ENCODE peak calls at places on chromosome 6, in eight cellular contexts. J is dorsolateral prefrontal cortex; G is activated naive CD4-positive, alpha-beta T cell treated with anti-CD3 and anti-CD28 coated beads, Interleukin-2, amount 10 ng/mL, durations not matched to agents 7 days and 5 days; U is left lung; F is IMR-90; S is non-pigmented ciliary epithelial cell; D is AG20443; T is activated T-helper 2 cell treated with anti-CD3 and anti-CD28 coated beads, Interferon-gamma antibody, Interleukin-2, Interleukin-4, amounts not matched to agents 10 μg/mL and 5 μg/mL and 100 μg/mL, durations not matched to agents 14 hours and 24 hours and 36 hours. W is an unnamed sample.

GRCh38 chr6:30720738-30721197 is 616 bp downstream of the TUBB start:
- DNase-seq in J (no peak), G (peak), U (peak), F (peak), S (no peak), D (peak), T (peak), W (peak)

GRCh38 chr6:131792091-131792496 is 15.7 kb upstream of the ENPP1 start:
- DNase-seq in J (no peak), G (no peak), U (no peak), F (peak), S (no peak), D (no peak), T (no peak), W (no peak)

GRCh38 chr6:12482386-12482785 is 192.2 kb downstream of the EDN1 start:
- DNase-seq in J (no peak), G (no peak), U (no peak), F (no peak), S (no peak), D (no peak), T (no peak), W (no peak)

GRCh38 chr6:88004707-88005106 is 42.9 kb upstream of the SPACA1 start:
- DNase-seq in J (no peak), G (no peak), U (peak), F (no peak), S (no peak), D (no peak), T (no peak), W (no peak)

GRCh38 chr6:2378891-2379652 is 133.7 kb upstream of the GMDS start:
- DNase-seq in J (no peak), G (no peak), U (no peak), F (peak), S (no peak), D (peak), T (no peak), W (no peak)

GRCh38 chr6:153117986-153118886 is 12.8 kb downstream of the RGS17 start:
- DNase-seq in J (no peak), G (no peak), U (no peak), F (peak), S (no peak), D (peak), T (no peak), W (no peak)

GRCh38 chr6:100726741-100727140 is 154.4 kb downstream of the ASCC3 start:
- DNase-seq in J (no peak), G (no peak), U (no peak), F (peak), S (peak), D (no peak), T (no peak), W (no peak)

GRCh38 chr6:21902766-21903165 is 309.2 kb downstream of the SOX4 start:
- DNase-seq in J (no peak), G (no peak), U (no peak), F (no peak), S (no peak), D (no peak), T (no peak), W (no peak)

GRCh38 chr6:49868951-49869529 is 2.7 kb upstream of the CRISP1 start:
- DNase-seq in J (no peak), G (no peak), U (no peak), F (no peak), S (no peak), D (no peak), T (no peak), W (no peak)

GRCh38 chr6:100663219-100663863 is 198.6 kb upstream of the SIM1 start:
- DNase-seq in J (no peak), G (no peak), U (no peak), F (peak), S (peak), D (peak), T (no peak), W (no peak)

GRCh38 chr6:27608916-27609883 is 136.3 kb upstream of the ZNF184 start:
- DNase-seq in J (no peak), G (peak), U (no peak), F (peak), S (no peak), D (peak), T (no peak), W (no peak)

GRCh38 chr6:81638366-81638765 is 114.1 kb downstream of the TENT5A start:
- DNase-seq in J (no peak), G (no peak), U (no peak), F (no peak), S (no peak), D (no peak), T (no peak), W (no peak)

GRCh38 chr6:169501128-169501527 is 200.7 kb downstream of the WDR27 start:
- DNase-seq in J (no peak), G (no peak), U (no peak), F (no peak), S (no peak), D (no peak), T (no peak), W (no peak)

GRCh38 chr6:3102875-3103274 is 15.6 kb upstream of the BPHL start:
- DNase-seq in J (no peak), G (no peak), U (no peak), F (peak), S (no peak), D (no peak), T (no peak), W (no peak)

GRCh38 chr6:162943369-162943768 is 215.6 kb downstream of the PACRG start:
- DNase-seq in J (no peak), G (no peak), U (peak), F (no peak), S (no peak), D (no peak), T (no peak), W (no peak)

GRCh38 chr6:118893095-118893881 is 664 bp upstream of the ASF1A start:
- DNase-seq in J (no peak), G (peak), U (no peak), F (peak), S (no peak), D (peak), T (no peak), W (no peak)

GRCh38 chr6:112096901-112097300 is 9.5 kb downstream of the FAM229B start:
- DNase-seq in J (no peak), G (no peak), U (no peak), F (no peak), S (no peak), D (no peak), T (no peak), W (no peak)

GRCh38 chr6:132648356-132648755 is 10.6 kb downstream of the TAAR1 start:
- DNase-seq in J (no peak), G (peak), U (no peak), F (peak), S (peak), D (peak), T (no peak), W (no peak)

GRCh38 chr6:6622557-6622956 is 34.0 kb downstream of the LY86 start:
- DNase-seq in J (no peak), G (no peak), U (no peak), F (no peak), S (no peak), D (no peak), T (no peak), W (no peak)

GRCh38 chr6:101195581-101195980 is 197.9 kb upstream of the GRIK2 start:
- DNase-seq in J (no peak), G (no peak), U (no peak), F (peak), S (peak), D (peak), T (no peak), W (no peak)

GRCh38 chr6:56642366-56643261 is at the start of gene DST:
- DNase-seq in J (no peak), G (no peak), U (no peak), F (peak), S (peak), D (peak), T (no peak), W (no peak)

GRCh38 chr6:144377586-144377985 is 92.5 kb downstream of the UTRN start:
- DNase-seq in J (no peak), G (no peak), U (no peak), F (peak), S (peak), D (peak), T (no peak), W (no peak)

GRCh38 chr6:34536251-34536958 is 19.7 kb downstream of the SPDEF start:
- DNase-seq in J (no peak), G (no peak), U (no peak), F (no peak), S (no peak), D (no peak), T (no peak), W (no peak)

GRCh38 chr6:163413345-163414116 is 987 bp upstream of the QKI start:
- DNase-seq in J (peak), G (peak), U (peak), F (peak), S (no peak), D (peak), T (peak), W (peak)

GRCh38 chr6:107712523-107713213 is 111.4 kb downstream of the SCML4 start:
- DNase-seq in J (no peak), G (no peak), U (no peak), F (peak), S (no peak), D (peak), T (no peak), W (no peak)

GRCh38 chr6:156852858-156853216 is 75.7 kb downstream of the ARID1B start:
- DNase-seq in J (no peak), G (no peak), U (no peak), F (no peak), S (no peak), D (no peak), T (no peak), W (no peak)